ENCODE peak calls at places on chromosome 6, in seven cellular contexts. U is CD8-positive, alpha-beta memory T cell; M is brain microvascular endothelial cell; W is IMR-90; D is transverse colon; I is GM23248; C is adrenal gland. J is an unnamed sample.

GRCh38 chr6:36765190-36765941 is 67.7 kb downstream of the RAB44 start:
- DNase-seq in U (no peak), M (no peak), W (no peak), D (no peak), I (no peak), C (no peak), J (no peak)

GRCh38 chr6:82875573-82876185 is 190.0 kb downstream of the UBE3D start:
- DNase-seq in U (no peak), M (peak; percentile 70), W (peak; percentile 91), D (no peak), I (peak; percentile 90), C (no peak), J (no peak)

GRCh38 chr6:143581835-143582480 is 70.4 kb upstream of the FUCA2 start:
- DNase-seq in U (no peak), M (peak; percentile 48), W (peak; percentile 78), D (no peak), I (peak; percentile 79), C (no peak), J (no peak)

GRCh38 chr6:111486921-111487320 is 3.9 kb upstream of the REV3L start:
- DNase-seq in U (no peak), M (no peak), W (no peak), D (no peak), I (no peak), C (no peak), J (no peak)

GRCh38 chr6:86193821-86194220 is 551.1 kb upstream of the SYNCRIP start:
- DNase-seq in U (no peak), M (no peak), W (no peak), D (no peak), I (no peak), C (no peak), J (no peak)

GRCh38 chr6:5036309-5036708 is 32.5 kb upstream of the RPP40 start:
- DNase-seq in U (no peak), M (peak; percentile 36), W (peak; percentile 67), D (peak; percentile 21), I (peak; percentile 86), C (no peak), J (peak; percentile 52)

GRCh38 chr6:150874184-150874583 is 8.7 kb downstream of the MTHFD1L start:
- DNase-seq in U (no peak), M (no peak), W (no peak), D (no peak), I (no peak), C (no peak), J (no peak)

GRCh38 chr6:141254336-141254735 is 878.4 kb upstream of the GJE1 start:
- DNase-seq in U (no peak), M (no peak), W (no peak), D (no peak), I (no peak), C (no peak), J (no peak)

GRCh38 chr6:169337881-169338445 is 84.3 kb upstream of the THBS2 start:
- DNase-seq in U (no peak), M (no peak), W (no peak), D (no peak), I (peak; percentile 79), C (no peak), J (no peak)

GRCh38 chr6:43770417-43771209 is 602 bp downstream of the VEGFA start:
- DNase-seq in U (no peak), M (peak; percentile 65), W (peak; percentile 69), D (peak; percentile 66), I (peak; percentile 77), C (peak; percentile 83), J (peak; percentile 67)

GRCh38 chr6:143805832-143806281 is 37.3 kb upstream of the LTV1 start:
- DNase-seq in U (no peak), M (no peak), W (peak; percentile 80), D (no peak), I (peak; percentile 57), C (no peak), J (no peak)

GRCh38 chr6:116191881-116192280 is 62.0 kb downstream of the TSPYL4 start:
- DNase-seq in U (no peak), M (no peak), W (no peak), D (no peak), I (no peak), C (no peak), J (no peak)

GRCh38 chr6:22690446-22690845 is 121.1 kb downstream of the HDGFL1 start:
- DNase-seq in U (no peak), M (no peak), W (no peak), D (no peak), I (no peak), C (no peak), J (no peak)

GRCh38 chr6:118748311-118749062 is 97.1 kb upstream of the CEP85L start:
- DNase-seq in U (no peak), M (no peak), W (peak; percentile 46), D (no peak), I (peak; percentile 76), C (peak; percentile 67), J (no peak)

GRCh38 chr6:144675231-144675861 is 390.2 kb downstream of the UTRN start:
- DNase-seq in U (no peak), M (peak; percentile 90), W (peak; percentile 52), D (peak; percentile 69), I (no peak), C (no peak), J (peak; percentile 79)

GRCh38 chr6:65399355-65400084 is 307.5 kb downstream of the EYS start:
- DNase-seq in U (no peak), M (no peak), W (no peak), D (no peak), I (no peak), C (no peak), J (no peak)

GRCh38 chr6:30037182-30037788 is 23.8 kb upstream of the POLR1H start:
- DNase-seq in U (no peak), M (peak; percentile 18), W (peak; percentile 17), D (no peak), I (peak; percentile 49), C (no peak), J (no peak)

GRCh38 chr6:39137235-39137634 is 22.2 kb upstream of the SAYSD1 start:
- DNase-seq in U (peak; percentile 9), M (peak; percentile 43), W (peak; percentile 41), D (peak; percentile 17), I (peak; percentile 56), C (peak; percentile 40), J (peak; percentile 37)

GRCh38 chr6:107550241-107550840 is 60.4 kb downstream of the SOBP start:
- DNase-seq in U (no peak), M (no peak), W (no peak), D (no peak), I (no peak), C (no peak), J (no peak)

GRCh38 chr6:77034161-77034560 is 429.1 kb downstream of the HTR1B start:
- DNase-seq in U (no peak), M (peak; percentile 98), W (peak; percentile 96), D (no peak), I (peak; percentile 77), C (no peak), J (no peak)

GRCh38 chr6:14386263-14386981 is 268.9 kb downstream of the CD83 start:
- DNase-seq in U (no peak), M (no peak), W (no peak), D (no peak), I (no peak), C (no peak), J (no peak)
- H3K27me3 ChIP-seq in U (no peaks in the 10 kb centered on the region), M (no peaks in the 10 kb centered on the region), W (peaks cover 28% of the 10 kb centered on the region), D (no peaks in the 10 kb centered on the region), I (no peaks in the 10 kb centered on the region), C (no peaks in the 10 kb centered on the region), J (no peaks in the 10 kb centered on the region)

DNA sequence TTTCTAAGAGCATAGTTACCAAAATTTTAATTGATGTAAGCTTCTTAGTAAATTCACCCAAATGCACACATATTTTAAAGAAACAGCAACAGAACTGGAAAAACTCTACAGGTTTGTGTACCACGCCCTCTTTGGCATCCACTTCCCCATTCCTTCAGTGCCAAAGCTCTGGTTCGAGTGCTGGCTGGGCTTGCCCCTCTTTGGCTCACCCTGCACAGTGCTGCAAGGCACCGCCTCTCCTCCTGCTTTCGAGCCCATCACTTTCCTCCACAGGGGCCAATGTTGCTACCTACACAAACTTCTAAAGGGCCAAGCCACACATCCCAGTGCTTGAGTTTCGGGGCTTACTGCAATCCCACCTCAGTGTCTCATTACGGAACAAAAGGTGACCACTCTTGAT is 9.6 kb downstream of the LRP11 start:
- DNase-seq in U (no peak), M (no peak), W (no peak), D (no peak), I (peak; percentile 52), C (no peak), J (no peak)
- H3K27me3 ChIP-seq in U (no peaks in the 10 kb centered on the region), M (no peaks in the 10 kb centered on the region), W (no peaks in the 10 kb centered on the region), D (no peaks in the 10 kb centered on the region), I (no peaks in the 10 kb centered on the region), C (no peaks in the 10 kb centered on the region), J (no peaks in the 10 kb centered on the region)

GRCh38 chr6:100451577-100451976 is 13.1 kb downstream of the SIM1 start:
- DNase-seq in U (no peak), M (no peak), W (no peak), D (no peak), I (no peak), C (no peak), J (no peak)
- H3K27me3 ChIP-seq in U (peaks cover 59% of the 10 kb centered on the region), M (peaks cover 91% of the 10 kb centered on the region), W (peaks cover 99% of the 10 kb centered on the region), D (peaks cover 99% of the 10 kb centered on the region), I (no peaks in the 10 kb centered on the region), C (peaks cover 81% of the 10 kb centered on the region), J (peaks cover 76% of the 10 kb centered on the region)

DNA sequence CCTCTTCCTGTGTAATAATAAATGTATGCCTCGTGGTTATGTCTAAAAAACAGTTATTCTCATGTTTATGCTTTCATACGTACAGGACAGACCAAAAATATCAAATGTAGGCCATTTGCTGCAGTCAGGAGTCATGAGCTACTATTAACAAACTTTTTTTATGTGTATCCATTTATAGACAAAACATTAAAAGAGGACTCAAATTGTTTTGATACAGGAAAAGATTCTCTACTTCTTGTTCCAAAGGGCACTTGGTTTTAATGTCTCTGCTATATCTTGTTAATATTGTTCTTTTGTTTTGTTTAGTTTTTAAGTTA is 155.2 kb downstream of the ZDHHC14 start:
- DNase-seq in U (no peak), M (no peak), W (no peak), D (no peak), I (no peak), C (no peak), J (no peak)
- H3K27me3 ChIP-seq in U (no peaks in the 10 kb centered on the region), M (no peaks in the 10 kb centered on the region), W (peaks cover 1% of the 10 kb centered on the region), D (no peaks in the 10 kb centered on the region), I (no peaks in the 10 kb centered on the region), C (no peaks in the 10 kb centered on the region), J (no peaks in the 10 kb centered on the region)

GRCh38 chr6:27260836-27261375 is 13.4 kb downstream of the PRSS16 start:
- DNase-seq in U (no peak), M (no peak), W (no peak), D (no peak), I (no peak), C (no peak), J (no peak)
- H3K27me3 ChIP-seq in U (peaks cover 23% of the 10 kb centered on the region), M (no peaks in the 10 kb centered on the region), W (no peaks in the 10 kb centered on the region), D (peaks cover 61% of the 10 kb centered on the region), I (peaks cover 39% of the 10 kb centered on the region), C (peaks cover 33% of the 10 kb centered on the region), J (no peaks in the 10 kb centered on the region)